ENCODE peak calls at places on chromosomes 16 and 17, in seven cellular contexts. F is IMR-90, E is A549, K is SK-N-SH, P is K562, J is HepG2, I is GM12878. V is an unnamed sample.

GRCh38 chr16:88502371-88502770 is 49.3 kb downstream of the ZFPM1 start:
- DNase-seq in F (no peak), E (no peak), K (no peak), P (no peak), J (no peak), I (no peak), V (no peak)

GRCh38 chr17:46057366-46057765 is 58.3 kb downstream of the STH start:
- DNase-seq in F (no peak), E (peak; percentile 50), K (no peak), P (no peak), J (no peak), I (no peak), V (no peak)

GRCh38 chr16:88454315-88455057 is 1.4 kb downstream of the ZFPM1 start:
- DNase-seq in F (no peak), E (peak; percentile 46), K (peak; percentile 72), P (no peak), J (no peak), I (no peak), V (no peak)

GRCh38 chr17:55198690-55199370 is 65.9 kb upstream of the HLF start:
- DNase-seq in F (no peak), E (no peak), K (peak; percentile 49), P (no peak), J (no peak), I (no peak), V (no peak)

GRCh38 chr16:80300876-80301275 is 239.9 kb upstream of the DYNLRB2 start:
- DNase-seq in F (peak; percentile 59), E (no peak), K (no peak), P (no peak), J (peak; percentile 54), I (no peak), V (no peak)

GRCh38 chr16:15466886-15467781 is 32.7 kb downstream of the BMERB1 start:
- DNase-seq in F (no peak), E (peak; percentile 37), K (no peak), P (no peak), J (peak; percentile 35), I (no peak), V (no peak)

GRCh38 chr17:80987941-80988461 is 3.6 kb upstream of the CHMP6 start:
- DNase-seq in F (no peak), E (no peak), K (peak; percentile 30), P (no peak), J (peak; percentile 51), I (no peak), V (no peak)

GRCh38 chr17:67165201-67165600 is 79.8 kb downstream of the HELZ start:
- DNase-seq in F (no peak), E (no peak), K (no peak), P (no peak), J (no peak), I (no peak), V (no peak)

GRCh38 chr16:25189305-25189704 is 27.4 kb upstream of the AQP8 start:
- DNase-seq in F (no peak), E (no peak), K (no peak), P (no peak), J (peak; percentile 44), I (no peak), V (no peak)

GRCh38 chr16:53085539-53086450 is 31.0 kb downstream of the CHD9 start:
- DNase-seq in F (no peak), E (no peak), K (peak; percentile 57), P (no peak), J (no peak), I (no peak), V (no peak)

GRCh38 chr16:24838554-24839266 is 7.1 kb upstream of the SLC5A11 start:
- DNase-seq in F (peak; percentile 70), E (peak; percentile 80), K (no peak), P (peak; percentile 80), J (peak; percentile 83), I (no peak), V (no peak)

GRCh38 chr16:74740795-74741304 is 33.8 kb downstream of the FA2H start:
- DNase-seq in F (no peak), E (peak; percentile 96), K (no peak), P (no peak), J (no peak), I (no peak), V (no peak)

GRCh38 chr17:81012574-81013447 is 21.2 kb downstream of the CHMP6 start:
- DNase-seq in F (no peak), E (no peak), K (no peak), P (no peak), J (no peak), I (no peak), V (no peak)

GRCh38 chr16:83011101-83011720 is 384.4 kb downstream of the CDH13 start:
- DNase-seq in F (no peak), E (no peak), K (no peak), P (no peak), J (no peak), I (no peak), V (no peak)

GRCh38 chr16:27704252-27704651 is 154.3 kb downstream of the KATNIP start:
- DNase-seq in F (no peak), E (no peak), K (no peak), P (no peak), J (no peak), I (no peak), V (no peak)

GRCh38 chr16:85401917-85402766 is 211.0 kb upstream of the GSE1 start:
- DNase-seq in F (no peak), E (no peak), K (no peak), P (no peak), J (no peak), I (no peak), V (peak; percentile 13)

GRCh38 chr16:85401370-85401916 is 211.7 kb upstream of the GSE1 start:
- DNase-seq in F (no peak), E (no peak), K (no peak), P (no peak), J (no peak), I (no peak), V (peak; percentile 9)

GRCh38 chr16:85399583-85400284 is 213.4 kb upstream of the GSE1 start:
- DNase-seq in F (no peak), E (no peak), K (no peak), P (no peak), J (no peak), I (no peak), V (peak; percentile 14)

GRCh38 chr16:85398688-85399582 is 214.2 kb upstream of the GSE1 start:
- DNase-seq in F (no peak), E (no peak), K (no peak), P (no peak), J (no peak), I (no peak), V (peak; percentile 1)

GRCh38 chr16:85400305-85401205 is 212.6 kb upstream of the GSE1 start:
- DNase-seq in F (no peak), E (no peak), K (no peak), P (no peak), J (no peak), I (no peak), V (peak; percentile 6)
- TF ChIP-seq USF2 in F (no peak), E (no peak), K (no peak), P (no peak), J (no peak), I (no peak), V (no peak)

GRCh38 chr16:49492896-49493620 is 119.5 kb downstream of the C16orf78 start:
- DNase-seq in F (no peak), E (no peak), K (peak; percentile 62), P (no peak), J (no peak), I (no peak), V (no peak)
- TF ChIP-seq USF2 in F (no peak), E (no peak), K (no peak), P (no peak), J (no peak), I (no peak), V (no peak)

GRCh38 chr17:79429864-79430494 is 180.9 kb downstream of the RBFOX3 start:
- DNase-seq in F (no peak), E (no peak), K (no peak), P (no peak), J (no peak), I (no peak), V (no peak)

GRCh38 chr17:79425686-79426085 is 185.2 kb downstream of the RBFOX3 start:
- DNase-seq in F (no peak), E (no peak), K (no peak), P (no peak), J (no peak), I (no peak), V (no peak)

GRCh38 chr17:79431175-79431574 is 179.7 kb downstream of the RBFOX3 start:
- DNase-seq in F (no peak), E (no peak), K (no peak), P (no peak), J (no peak), I (no peak), V (no peak)

GRCh38 chr17:79427621-79428539 is 183.0 kb downstream of the RBFOX3 start:
- DNase-seq in F (no peak), E (peak; percentile 44), K (no peak), P (no peak), J (no peak), I (no peak), V (no peak)

DNA sequence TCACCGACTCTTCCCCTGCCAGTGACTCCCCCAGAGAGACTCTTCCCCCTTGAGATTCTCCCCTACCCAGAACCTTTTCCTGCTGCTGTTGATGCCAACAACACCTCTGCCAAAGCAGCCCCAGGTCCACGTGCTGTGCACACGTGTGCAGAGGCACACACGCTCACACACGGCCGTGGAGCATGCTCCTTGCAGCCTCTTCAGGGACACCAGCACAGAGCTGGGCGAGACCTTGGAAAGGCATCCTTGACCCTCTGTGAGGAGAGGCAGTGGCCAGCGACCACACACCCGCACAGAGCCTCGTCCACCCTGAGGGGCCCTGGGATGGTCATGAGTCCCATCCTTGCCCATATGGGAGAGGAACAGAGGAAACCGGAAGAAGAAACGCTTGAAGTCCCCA is 181.9 kb downstream of the RBFOX3 start:
- DNase-seq in F (no peak), E (no peak), K (no peak), P (no peak), J (no peak), I (no peak), V (no peak)
- TF ChIP-seq USF2 in F (no peak), E (no peak), K (no peak), P (no peak), J (no peak), I (no peak), V (no peak)

DNA sequence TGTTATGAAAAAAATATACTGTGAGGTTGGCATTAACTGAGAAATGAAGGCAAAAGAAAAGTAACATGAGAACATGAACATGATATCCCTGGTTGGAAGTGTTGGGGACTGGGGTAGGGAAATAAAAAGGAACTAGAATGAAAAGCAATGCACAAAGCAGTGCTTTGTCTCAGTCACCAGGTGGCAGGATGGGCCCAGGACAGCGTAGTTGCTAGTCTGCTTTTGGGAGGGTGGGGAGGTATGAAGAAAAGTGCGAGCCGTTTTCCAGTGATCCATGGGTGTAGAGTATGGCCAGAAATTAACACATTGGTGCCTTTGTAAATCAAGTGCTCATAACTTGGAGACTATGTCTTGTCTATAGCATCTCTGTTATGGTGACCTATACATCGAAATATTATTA is 662.5 kb upstream of the SALL1 start:
- DNase-seq in F (no peak), E (no peak), K (no peak), P (no peak), J (no peak), I (no peak), V (peak; percentile 63)
- TF ChIP-seq USF2 in F (no peak), E (no peak), K (no peak), P (no peak), J (no peak), I (no peak), V (no peak)